ENCODE peak calls at places on chromosomes 3 and 15, in six cellular contexts. One of them, this sample, is unnamed.

GRCh38 chr15:35697549-35698299 is 151.8 kb upstream of the DPH6 start:
- DNase-seq in H1: no peak
- DNase-seq in A549: peak; percentile 1
- DNase-seq in HepG2: no peak
- DNase-seq in GM12878: no peak
- DNase-seq in SK-N-SH: no peak
- DNase-seq in this sample: no peak

GRCh38 chr3:43540625-43541024 is 81.2 kb downstream of the ANO10 start:
- DNase-seq in H1: no peak
- DNase-seq in A549: no peak
- DNase-seq in HepG2: no peak
- DNase-seq in GM12878: no peak
- DNase-seq in SK-N-SH: no peak
- DNase-seq in this sample: no peak

GRCh38 chr15:63052961-63053698 is 10.6 kb downstream of the TPM1 start:
- DNase-seq in H1: no peak
- DNase-seq in A549: no peak
- DNase-seq in HepG2: peak; percentile 84
- DNase-seq in GM12878: no peak
- DNase-seq in SK-N-SH: peak; percentile 44
- DNase-seq in this sample: no peak

GRCh38 chr3:52481819-52482521 is 13.2 kb upstream of the STAB1 start:
- DNase-seq in H1: peak; percentile 51
- DNase-seq in A549: peak; percentile 12
- DNase-seq in HepG2: no peak
- DNase-seq in GM12878: no peak
- DNase-seq in SK-N-SH: peak; percentile 72
- DNase-seq in this sample: peak; percentile 63

GRCh38 chr3:177681852-177682251 is 484.6 kb upstream of the TBL1XR1 start:
- DNase-seq in H1: no peak
- DNase-seq in A549: no peak
- DNase-seq in HepG2: no peak
- DNase-seq in GM12878: no peak
- DNase-seq in SK-N-SH: no peak
- DNase-seq in this sample: no peak

GRCh38 chr15:39580630-39581500 is at the start of gene THBS1:
- DNase-seq in H1: peak; percentile 88
- DNase-seq in A549: peak; percentile 57
- DNase-seq in HepG2: peak; percentile 81
- DNase-seq in GM12878: no peak
- DNase-seq in SK-N-SH: peak; percentile 71
- DNase-seq in this sample: no peak

GRCh38 chr15:39896101-39896500 is 24.0 kb downstream of the GPR176 start:
- DNase-seq in H1: no peak
- DNase-seq in A549: no peak
- DNase-seq in HepG2: no peak
- DNase-seq in GM12878: no peak
- DNase-seq in SK-N-SH: no peak
- DNase-seq in this sample: no peak

GRCh38 chr3:123740391-123740822 is 143.7 kb downstream of the MYLK start:
- DNase-seq in H1: no peak
- DNase-seq in A549: no peak
- DNase-seq in HepG2: no peak
- DNase-seq in GM12878: no peak
- DNase-seq in SK-N-SH: no peak
- DNase-seq in this sample: no peak

GRCh38 chr15:29138260-29138659 is 131.4 kb downstream of the NSMCE3 start:
- DNase-seq in H1: no peak
- DNase-seq in A549: no peak
- DNase-seq in HepG2: no peak
- DNase-seq in GM12878: no peak
- DNase-seq in SK-N-SH: no peak
- DNase-seq in this sample: no peak

GRCh38 chr3:70829101-70829500 is 516.7 kb upstream of the MDFIC2 start:
- DNase-seq in H1: no peak
- DNase-seq in A549: no peak
- DNase-seq in HepG2: no peak
- DNase-seq in GM12878: no peak
- DNase-seq in SK-N-SH: no peak
- DNase-seq in this sample: no peak

GRCh38 chr3:16462679-16463078 is 50.8 kb downstream of the RFTN1 start:
- DNase-seq in H1: no peak
- DNase-seq in A549: no peak
- DNase-seq in HepG2: no peak
- DNase-seq in GM12878: no peak
- DNase-seq in SK-N-SH: no peak
- DNase-seq in this sample: no peak

GRCh38 chr15:97009036-97009555 is 678.6 kb downstream of the NR2F2 start:
- DNase-seq in H1: no peak
- DNase-seq in A549: no peak
- DNase-seq in HepG2: no peak
- DNase-seq in GM12878: no peak
- DNase-seq in SK-N-SH: no peak
- DNase-seq in this sample: no peak

GRCh38 chr3:46065294-46065705 is 38.0 kb upstream of the XCR1 start:
- DNase-seq in H1: no peak
- DNase-seq in A549: no peak
- DNase-seq in HepG2: no peak
- DNase-seq in GM12878: peak; percentile 56
- DNase-seq in SK-N-SH: peak; percentile 17
- DNase-seq in this sample: no peak

GRCh38 chr15:86135030-86135429 is 55.4 kb downstream of the AGBL1 start:
- DNase-seq in H1: no peak
- DNase-seq in A549: no peak
- DNase-seq in HepG2: no peak
- DNase-seq in GM12878: no peak
- DNase-seq in SK-N-SH: no peak
- DNase-seq in this sample: no peak

GRCh38 chr15:70559840-70560239 is 203.5 kb downstream of the UACA start:
- DNase-seq in H1: no peak
- DNase-seq in A549: no peak
- DNase-seq in HepG2: no peak
- DNase-seq in GM12878: no peak
- DNase-seq in SK-N-SH: no peak
- DNase-seq in this sample: no peak

GRCh38 chr15:62624541-62625399 is 417.8 kb upstream of the TPM1 start:
- DNase-seq in H1: no peak
- DNase-seq in A549: no peak
- DNase-seq in HepG2: no peak
- DNase-seq in GM12878: peak; percentile 27
- DNase-seq in SK-N-SH: no peak
- DNase-seq in this sample: no peak

GRCh38 chr15:99244306-99244705 is 5.1 kb downstream of the TTC23 start:
- DNase-seq in H1: no peak
- DNase-seq in A549: no peak
- DNase-seq in HepG2: no peak
- DNase-seq in GM12878: no peak
- DNase-seq in SK-N-SH: no peak
- DNase-seq in this sample: no peak

GRCh38 chr3:110810356-110810755 is 261.3 kb upstream of the NECTIN3 start:
- DNase-seq in H1: no peak
- DNase-seq in A549: no peak
- DNase-seq in HepG2: no peak
- DNase-seq in GM12878: no peak
- DNase-seq in SK-N-SH: no peak
- DNase-seq in this sample: no peak

GRCh38 chr3:145450018-145450682 is 710.8 kb downstream of the PLOD2 start:
- DNase-seq in H1: no peak
- DNase-seq in A549: no peak
- DNase-seq in HepG2: no peak
- DNase-seq in GM12878: no peak
- DNase-seq in SK-N-SH: no peak
- DNase-seq in this sample: no peak

DNA sequence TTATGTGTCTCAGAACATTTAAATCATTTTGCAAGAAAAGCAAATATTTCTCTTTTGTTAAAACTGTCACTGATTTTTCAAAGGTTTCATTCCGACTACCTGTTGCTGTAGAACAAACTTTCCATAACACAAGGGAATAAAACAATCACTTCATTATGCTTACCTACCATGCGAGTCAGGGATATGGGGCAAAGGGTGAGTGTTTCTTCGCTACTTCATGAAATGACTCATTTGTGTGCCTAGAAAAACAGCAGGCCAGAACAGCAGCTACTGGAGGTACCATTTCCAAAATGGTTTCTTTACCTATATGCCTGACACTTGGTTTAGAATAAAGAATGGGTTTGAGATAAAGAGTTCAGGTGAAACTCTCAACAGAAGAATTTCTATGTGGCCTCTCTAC is 712.5 kb downstream of the PLOD2 start:
- DNase-seq in H1: no peak
- DNase-seq in A549: no peak
- DNase-seq in HepG2: peak; percentile 2
- DNase-seq in GM12878: no peak
- DNase-seq in SK-N-SH: no peak
- DNase-seq in this sample: no peak
- TF ChIP-seq MAX in H1: no peak
- TF ChIP-seq MAX in A549: no peak
- TF ChIP-seq MAX in HepG2: no peak
- TF ChIP-seq MAX in GM12878: no peak
- TF ChIP-seq MAX in SK-N-SH: no peak
- TF ChIP-seq MAX in this sample: no peak

DNA sequence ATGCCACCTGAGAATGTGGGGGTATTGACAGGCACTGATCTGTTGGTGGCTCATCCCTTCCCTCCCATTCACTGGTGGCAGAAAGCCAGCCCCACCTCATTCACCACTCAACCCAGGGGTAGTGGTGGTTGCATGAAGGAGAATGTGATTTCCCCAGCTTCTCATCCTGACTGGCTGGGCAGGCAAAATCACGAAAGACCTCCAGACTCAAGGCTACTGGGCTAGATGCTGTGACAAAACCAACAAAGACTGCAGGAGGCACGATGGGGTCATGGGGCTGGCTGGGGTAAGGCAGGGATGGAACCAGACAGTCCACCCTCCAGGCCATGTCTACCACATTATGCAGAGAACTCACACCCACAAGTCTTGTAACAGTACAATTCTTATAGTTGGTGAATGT is 33.9 kb downstream of the FSTL1 start:
- DNase-seq in H1: no peak
- DNase-seq in A549: no peak
- DNase-seq in HepG2: no peak
- DNase-seq in GM12878: no peak
- DNase-seq in SK-N-SH: no peak
- DNase-seq in this sample: no peak
- TF ChIP-seq CHD2 in H1: no peak
- TF ChIP-seq CHD2 in A549: no peak
- TF ChIP-seq CHD2 in HepG2: no peak
- TF ChIP-seq CHD2 in GM12878: no peak
- TF ChIP-seq CHD2 in SK-N-SH: no peak
- TF ChIP-seq CHD2 in this sample: no peak

GRCh38 chr3:28018925-28019718 is 222.3 kb upstream of the CMC1 start:
- DNase-seq in H1: no peak
- DNase-seq in A549: no peak
- DNase-seq in HepG2: no peak
- DNase-seq in GM12878: no peak
- DNase-seq in SK-N-SH: no peak
- DNase-seq in this sample: no peak
- TF ChIP-seq MAX in H1: no peak
- TF ChIP-seq MAX in A549: no peak
- TF ChIP-seq MAX in HepG2: no peak
- TF ChIP-seq MAX in GM12878: no peak
- TF ChIP-seq MAX in SK-N-SH: no peak
- TF ChIP-seq MAX in this sample: no peak

GRCh38 chr15:48541659-48542334 is 103.7 kb downstream of the FBN1 start:
- DNase-seq in H1: no peak
- DNase-seq in A549: no peak
- DNase-seq in HepG2: no peak
- DNase-seq in GM12878: peak; percentile 34
- DNase-seq in SK-N-SH: peak; percentile 32
- DNase-seq in this sample: no peak
- TF ChIP-seq CHD2 in H1: no peak
- TF ChIP-seq CHD2 in A549: no peak
- TF ChIP-seq CHD2 in HepG2: no peak
- TF ChIP-seq CHD2 in GM12878: no peak
- TF ChIP-seq CHD2 in SK-N-SH: no peak
- TF ChIP-seq CHD2 in this sample: no peak

GRCh38 chr3:30231277-30232141 is 374.9 kb upstream of the TGFBR2 start:
- DNase-seq in H1: no peak
- DNase-seq in A549: no peak
- DNase-seq in HepG2: no peak
- DNase-seq in GM12878: no peak
- DNase-seq in SK-N-SH: peak; percentile 9
- DNase-seq in this sample: no peak

GRCh38 chr3:30228302-30228631 is 378.1 kb upstream of the TGFBR2 start:
- DNase-seq in H1: no peak
- DNase-seq in A549: no peak
- DNase-seq in HepG2: no peak
- DNase-seq in GM12878: no peak
- DNase-seq in SK-N-SH: no peak
- DNase-seq in this sample: no peak

GRCh38 chr3:30225021-30225420 is 381.4 kb upstream of the TGFBR2 start:
- DNase-seq in H1: no peak
- DNase-seq in A549: no peak
- DNase-seq in HepG2: no peak
- DNase-seq in GM12878: no peak
- DNase-seq in SK-N-SH: no peak
- DNase-seq in this sample: no peak

GRCh38 chr3:30226606-30227151 is 379.7 kb upstream of the TGFBR2 start:
- DNase-seq in H1: no peak
- DNase-seq in A549: no peak
- DNase-seq in HepG2: no peak
- DNase-seq in GM12878: no peak
- DNase-seq in SK-N-SH: no peak
- DNase-seq in this sample: no peak

DNA sequence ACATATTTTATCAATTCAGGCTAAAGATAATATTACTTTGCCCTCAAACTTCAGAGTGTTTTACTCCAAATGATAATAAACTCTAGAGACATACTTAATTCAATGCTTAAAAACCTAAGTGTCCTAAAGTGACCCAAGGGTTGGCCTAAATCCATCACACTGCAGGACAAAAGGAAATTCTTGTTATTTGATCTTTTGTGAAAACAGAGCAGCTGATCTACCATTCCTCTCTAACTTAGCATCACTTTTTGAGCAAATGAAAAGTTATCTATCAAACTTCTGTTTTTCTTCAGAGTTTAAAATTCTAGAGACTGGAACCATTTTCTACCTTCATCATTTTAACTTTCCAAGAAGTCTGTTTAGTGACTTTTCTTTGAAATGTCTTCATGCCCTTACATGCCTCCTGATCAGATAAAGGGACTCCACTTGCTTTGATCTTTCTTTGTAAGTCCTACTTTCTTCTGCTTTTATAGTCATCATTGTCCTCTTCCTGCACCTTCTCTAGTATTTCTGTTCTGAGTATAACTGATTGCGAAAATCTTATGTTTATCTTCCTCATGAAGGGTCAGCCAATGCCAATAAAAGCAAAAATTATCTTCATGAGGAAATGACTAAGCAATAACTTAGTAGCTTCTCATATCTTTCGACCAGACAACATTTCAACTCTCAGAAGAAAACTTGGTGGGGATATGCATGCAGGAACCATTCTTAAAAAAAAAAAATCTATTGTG is 378.7 kb upstream of the TGFBR2 start:
- DNase-seq in H1: no peak
- DNase-seq in A549: peak; percentile 25
- DNase-seq in HepG2: peak; percentile 85
- DNase-seq in GM12878: no peak
- DNase-seq in SK-N-SH: no peak
- DNase-seq in this sample: no peak
- TF ChIP-seq MAX in H1: no peak
- TF ChIP-seq MAX in A549: peak; percentile 71
- TF ChIP-seq MAX in HepG2: no peak
- TF ChIP-seq MAX in GM12878: no peak
- TF ChIP-seq MAX in SK-N-SH: no peak
- TF ChIP-seq MAX in this sample: no peak

This sample was measured in K562.